ENCODE peak calls at places on chromosome 3, in eight cellular contexts. Y is NCI-H1694 treated with DMSO at 0.1 percent for 48 hours, V is progenitor cell of endocrine pancreas, I is endothelial cell of umbilical vein, J is mesenchymal stem cell, E is left ventricle myocardium superior, R is activated T-cell treated with anti-CD3 and anti-CD28 coated beads for 1 hour, W is left cardiac atrium. O is an unnamed sample.

GRCh38 chr3:110933786-110934415 is 137.7 kb upstream of the NECTIN3 start:
- DNase-seq in I (no peak), J (peak; percentile 8), V (no peak), E (no peak), R (no peak), Y (no peak), W (no peak), O (no peak)

GRCh38 chr3:102112706-102113230 is 263.5 kb downstream of the NFKBIZ start:
- DNase-seq in V (no peak), J (no peak), Y (no peak), I (no peak), W (no peak), E (no peak), R (no peak), O (no peak)

GRCh38 chr3:189652042-189652441 is 20.9 kb downstream of the TP63 start:
- DNase-seq in V (peak; percentile 10), W (no peak), Y (no peak), I (peak; percentile 46), E (no peak), J (peak; percentile 23), R (no peak), O (no peak)

GRCh38 chr3:49716691-49717538 is 2.6 kb downstream of the AMIGO3 start:
- DNase-seq in W (peak; percentile 13), J (no peak), E (peak; percentile 25), R (no peak), Y (no peak), V (no peak), I (no peak), O (no peak)

GRCh38 chr3:161796312-161796711 is 299.7 kb downstream of the OTOL1 start:
- DNase-seq in V (no peak), J (no peak), W (no peak), E (no peak), R (no peak), Y (no peak), I (no peak), O (no peak)

GRCh38 chr3:39920271-39920670 is 110.9 kb downstream of the MYRIP start:
- DNase-seq in J (no peak), W (no peak), I (no peak), E (no peak), V (no peak), R (no peak), Y (no peak), O (no peak)

GRCh38 chr3:119219069-119219468 is 21.6 kb downstream of the B4GALT4 start:
- DNase-seq in J (no peak), W (no peak), V (no peak), Y (no peak), I (no peak), R (no peak), E (no peak), O (no peak)

GRCh38 chr3:39809181-39809994 is at the start of gene MYRIP:
- DNase-seq in R (no peak), V (peak; percentile 73), J (no peak), I (peak; percentile 81), Y (no peak), E (peak; percentile 79), W (peak; percentile 74), O (no peak)

GRCh38 chr3:121529308-121529707 is 16.5 kb downstream of the POLQ start:
- DNase-seq in E (no peak), W (no peak), I (peak; percentile 31), Y (peak; percentile 27), R (no peak), V (no peak), J (peak; percentile 25), O (no peak)

GRCh38 chr3:13213911-13214846 is 140.9 kb upstream of the IQSEC1 start:
- DNase-seq in W (no peak), R (no peak), J (no peak), Y (no peak), V (no peak), E (no peak), I (no peak), O (no peak)

GRCh38 chr3:32282578-32282977 is 44.1 kb downstream of the CMTM8 start:
- DNase-seq in I (peak; percentile 12), R (no peak), J (no peak), W (no peak), Y (no peak), E (no peak), V (no peak), O (no peak)

GRCh38 chr3:53083496-53083895 is 37.6 kb upstream of the SFMBT1 start:
- DNase-seq in W (peak; percentile 69), R (no peak), J (peak; percentile 39), E (peak; percentile 87), I (no peak), Y (peak; percentile 13), V (no peak), O (no peak)

O was measured in activated T-helper 1 cell treated with Interleukin-2 at 50 U/mL for 16 hours.